ENCODE peak calls at places on chromosomes 16 and 17, in five cellular contexts. O, A, R, Y and P are unnamed samples.

GRCh38 chr17:50182783-50183438 is 17.1 kb downstream of the SGCA start:
- DNase-seq in Y (no peak), R (no peak), A (no peak), O (peak), P (no peak)

GRCh38 chr16:5004311-5004710 is 29.4 kb downstream of the NAGPA start:
- DNase-seq in Y (no peak), A (no peak), O (no peak), R (no peak), P (no peak)

GRCh38 chr17:35254107-35254802 is 11.4 kb downstream of the SLFN5 start:
- DNase-seq in Y (peak), A (no peak), R (no peak), O (peak), P (no peak)

GRCh38 chr17:59810894-59811153 is 81.9 kb downstream of the TUBD1 start:
- DNase-seq in A (no peak), R (no peak), O (no peak), Y (no peak), P (no peak)

GRCh38 chr16:73047536-73048291 is at the start of gene ZFHX3:
- DNase-seq in R (peak), O (peak), Y (peak), A (no peak), P (no peak)

GRCh38 chr16:1917056-1917664 is 1.1 kb downstream of the HS3ST6 start:
- DNase-seq in A (no peak), O (no peak), R (no peak), Y (no peak), P (no peak)

GRCh38 chr17:44324571-44325275 is at the start of gene SLC25A39:
- DNase-seq in A (peak), O (peak), R (peak), Y (peak), P (peak)

GRCh38 chr17:77488531-77489238 is 347.9 kb downstream of the SEC14L1 start:
- DNase-seq in A (no peak), R (no peak), O (no peak), Y (no peak), P (no peak)

GRCh38 chr16:67055712-67056487 is 27.0 kb downstream of the CBFB start:
- DNase-seq in O (peak), A (no peak), Y (no peak), R (no peak), P (no peak)

GRCh38 chr17:40836020-40836419 is 13.6 kb upstream of the KRT10 start:
- DNase-seq in R (no peak), Y (no peak), O (no peak), A (no peak), P (no peak)

GRCh38 chr16:51701025-51701424 is 550.0 kb upstream of the SALL1 start:
- DNase-seq in R (no peak), Y (no peak), O (no peak), A (no peak), P (no peak)

GRCh38 chr17:76198702-76199101 is 41.6 kb downstream of the RNF157 start:
- DNase-seq in O (no peak), A (no peak), Y (no peak), R (no peak), P (no peak)

GRCh38 chr16:53768167-53768566 is 64.2 kb downstream of the FTO start:
- DNase-seq in A (no peak), Y (no peak), R (no peak), O (no peak), P (no peak)

GRCh38 chr17:5380491-5381135 is 38.8 kb downstream of the NUP88 start:
- DNase-seq in Y (no peak), O (no peak), R (no peak), A (no peak), P (no peak)

GRCh38 chr16:67873435-67874146 is 739 bp downstream of the EDC4 start:
- DNase-seq in O (no peak), A (no peak), R (peak), Y (peak), P (no peak)

GRCh38 chr16:12289175-12290063 is 312.9 kb downstream of the SNX29 start:
- DNase-seq in A (no peak), Y (peak), O (no peak), R (no peak), P (no peak)

GRCh38 chr17:76382803-76383644 is 1.4 kb upstream of the SPHK1 start:
- DNase-seq in O (peak), R (peak), Y (peak), A (no peak), P (peak)

GRCh38 chr17:42526031-42526444 is 10.0 kb upstream of the NAGLU start:
- DNase-seq in Y (peak), O (peak), R (no peak), A (no peak), P (no peak)

GRCh38 chr17:45316271-45317112 is at the start of gene MAP3K14:
- DNase-seq in O (peak), R (peak), A (peak), Y (peak), P (no peak)